ENCODE peak calls at places on chromosomes 12 and 14, in nine cellular contexts. One of them, this sample, is unnamed.

GRCh38 chr12:93740721-93741120 is 63.5 kb downstream of the CRADD start:
- DNase-seq in tibial artery: no peak
- DNase-seq in WERI-Rb-1: no peak
- DNase-seq in AG04450: no peak
- DNase-seq in GM23338: peak; percentile 11
- DNase-seq in HCT116: no peak
- DNase-seq in cardiac fibroblast: peak; percentile 25
- DNase-seq in mammary epithelial cell: no peak
- DNase-seq in heart right ventricle: no peak
- DNase-seq in this sample: no peak

GRCh38 chr14:55129428-55130193 is 559 bp downstream of the LGALS3 start:
- DNase-seq in tibial artery: peak; percentile 87
- DNase-seq in WERI-Rb-1: peak; percentile 45
- DNase-seq in AG04450: no peak
- DNase-seq in GM23338: peak; percentile 72
- DNase-seq in HCT116: no peak
- DNase-seq in cardiac fibroblast: peak; percentile 73
- DNase-seq in mammary epithelial cell: peak; percentile 70
- DNase-seq in heart right ventricle: peak; percentile 76
- DNase-seq in this sample: no peak

GRCh38 chr12:16437281-16437816 is 89.9 kb downstream of the MGST1 start:
- DNase-seq in tibial artery: no peak
- DNase-seq in WERI-Rb-1: no peak
- DNase-seq in AG04450: no peak
- DNase-seq in GM23338: peak; percentile 6
- DNase-seq in HCT116: no peak
- DNase-seq in cardiac fibroblast: no peak
- DNase-seq in mammary epithelial cell: no peak
- DNase-seq in heart right ventricle: no peak
- DNase-seq in this sample: no peak

GRCh38 chr12:23949212-23950010 is at the start of gene SOX5:
- DNase-seq in tibial artery: peak; percentile 75
- DNase-seq in WERI-Rb-1: peak; percentile 70
- DNase-seq in AG04450: peak; percentile 33
- DNase-seq in GM23338: peak; percentile 63
- DNase-seq in HCT116: no peak
- DNase-seq in cardiac fibroblast: peak; percentile 63
- DNase-seq in mammary epithelial cell: no peak
- DNase-seq in heart right ventricle: peak; percentile 34
- DNase-seq in this sample: no peak

GRCh38 chr12:115771065-115771464 is 506.4 kb downstream of the MED13L start:
- DNase-seq in tibial artery: no peak
- DNase-seq in WERI-Rb-1: peak; percentile 25
- DNase-seq in AG04450: no peak
- DNase-seq in GM23338: peak; percentile 35
- DNase-seq in HCT116: peak; percentile 13
- DNase-seq in cardiac fibroblast: no peak
- DNase-seq in mammary epithelial cell: no peak
- DNase-seq in heart right ventricle: no peak
- DNase-seq in this sample: no peak

GRCh38 chr12:2679068-2679815 is 115.5 kb upstream of the FKBP4 start:
- DNase-seq in tibial artery: no peak
- DNase-seq in WERI-Rb-1: no peak
- DNase-seq in AG04450: no peak
- DNase-seq in GM23338: no peak
- DNase-seq in HCT116: no peak
- DNase-seq in cardiac fibroblast: no peak
- DNase-seq in mammary epithelial cell: no peak
- DNase-seq in heart right ventricle: no peak
- DNase-seq in this sample: no peak

GRCh38 chr12:7972734-7973488 is 36.9 kb upstream of the SLC2A3 start:
- DNase-seq in tibial artery: no peak
- DNase-seq in WERI-Rb-1: no peak
- DNase-seq in AG04450: no peak
- DNase-seq in GM23338: no peak
- DNase-seq in HCT116: no peak
- DNase-seq in cardiac fibroblast: no peak
- DNase-seq in mammary epithelial cell: no peak
- DNase-seq in heart right ventricle: no peak
- DNase-seq in this sample: no peak

GRCh38 chr14:100665518-100666032 is 61.1 kb upstream of the DLK1 start:
- DNase-seq in tibial artery: no peak
- DNase-seq in WERI-Rb-1: no peak
- DNase-seq in AG04450: no peak
- DNase-seq in GM23338: no peak
- DNase-seq in HCT116: no peak
- DNase-seq in cardiac fibroblast: no peak
- DNase-seq in mammary epithelial cell: peak; percentile 17
- DNase-seq in heart right ventricle: no peak
- DNase-seq in this sample: no peak

GRCh38 chr12:118103601-118104382 is at the start of gene VSIG10:
- DNase-seq in tibial artery: peak; percentile 85
- DNase-seq in WERI-Rb-1: peak; percentile 84
- DNase-seq in AG04450: no peak
- DNase-seq in GM23338: peak; percentile 85
- DNase-seq in HCT116: no peak
- DNase-seq in cardiac fibroblast: peak; percentile 68
- DNase-seq in mammary epithelial cell: peak; percentile 64
- DNase-seq in heart right ventricle: peak; percentile 71
- DNase-seq in this sample: no peak

GRCh38 chr14:103056322-103057027 is 874 bp downstream of the CDC42BPB start:
- DNase-seq in tibial artery: peak; percentile 77
- DNase-seq in WERI-Rb-1: peak; percentile 82
- DNase-seq in AG04450: no peak
- DNase-seq in GM23338: peak; percentile 82
- DNase-seq in HCT116: no peak
- DNase-seq in cardiac fibroblast: peak; percentile 83
- DNase-seq in mammary epithelial cell: peak; percentile 34
- DNase-seq in heart right ventricle: peak; percentile 91
- DNase-seq in this sample: peak; percentile 24

GRCh38 chr12:83389237-83389996 is 702.7 kb downstream of the TMTC2 start:
- DNase-seq in tibial artery: no peak
- DNase-seq in WERI-Rb-1: peak; percentile 56
- DNase-seq in AG04450: no peak
- DNase-seq in GM23338: peak; percentile 80
- DNase-seq in HCT116: peak; percentile 18
- DNase-seq in cardiac fibroblast: no peak
- DNase-seq in mammary epithelial cell: no peak
- DNase-seq in heart right ventricle: no peak
- DNase-seq in this sample: no peak

GRCh38 chr14:81303258-81303935 is 82.6 kb upstream of the GTF2A1 start:
- DNase-seq in tibial artery: no peak
- DNase-seq in WERI-Rb-1: no peak
- DNase-seq in AG04450: no peak
- DNase-seq in GM23338: no peak
- DNase-seq in HCT116: peak; percentile 86
- DNase-seq in cardiac fibroblast: no peak
- DNase-seq in mammary epithelial cell: peak; percentile 77
- DNase-seq in heart right ventricle: peak; percentile 6
- DNase-seq in this sample: no peak

GRCh38 chr12:57772429-57773322 is at the start of gene EEF1AKMT3:
- DNase-seq in tibial artery: peak; percentile 86
- DNase-seq in WERI-Rb-1: peak; percentile 79
- DNase-seq in AG04450: no peak
- DNase-seq in GM23338: peak; percentile 73
- DNase-seq in HCT116: no peak
- DNase-seq in cardiac fibroblast: peak; percentile 53
- DNase-seq in mammary epithelial cell: peak; percentile 70
- DNase-seq in heart right ventricle: peak; percentile 73
- DNase-seq in this sample: no peak

DNA sequence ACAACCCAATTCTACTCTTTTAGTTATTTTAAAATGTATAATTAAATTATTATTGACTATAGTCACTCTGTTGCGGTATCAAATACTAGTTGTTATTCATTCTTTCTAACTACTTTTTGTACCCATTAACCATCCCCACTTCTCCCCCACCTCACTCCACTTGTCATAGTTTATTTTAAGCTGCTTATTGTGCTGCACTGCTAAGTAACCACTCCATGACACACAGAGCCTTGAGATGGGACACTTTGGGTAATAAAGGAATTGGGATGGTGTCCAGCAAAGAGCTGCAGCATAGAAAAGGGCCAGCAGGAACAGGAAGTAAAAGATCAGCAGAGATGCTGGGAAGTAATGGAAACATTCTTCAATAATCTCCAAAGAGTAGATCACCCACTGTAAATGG is 123.0 kb downstream of the RPS29 start:
- DNase-seq in tibial artery: no peak
- DNase-seq in WERI-Rb-1: no peak
- DNase-seq in AG04450: no peak
- DNase-seq in GM23338: no peak
- DNase-seq in HCT116: no peak
- DNase-seq in cardiac fibroblast: no peak
- DNase-seq in mammary epithelial cell: no peak
- DNase-seq in heart right ventricle: no peak
- DNase-seq in this sample: no peak
- H3K4me3 ChIP-seq in tibial artery: no peak overlapping the region
- H3K4me3 ChIP-seq in WERI-Rb-1: no peak overlapping the region
- H3K4me3 ChIP-seq in AG04450: no peak overlapping the region
- H3K4me3 ChIP-seq in GM23338: no peak overlapping the region
- H3K4me3 ChIP-seq in HCT116: no peak overlapping the region
- H3K4me3 ChIP-seq in cardiac fibroblast: no peak overlapping the region
- H3K4me3 ChIP-seq in mammary epithelial cell: no peak overlapping the region
- H3K4me3 ChIP-seq in heart right ventricle: no peak overlapping the region
- H3K4me3 ChIP-seq in this sample: no peak overlapping the region

DNA sequence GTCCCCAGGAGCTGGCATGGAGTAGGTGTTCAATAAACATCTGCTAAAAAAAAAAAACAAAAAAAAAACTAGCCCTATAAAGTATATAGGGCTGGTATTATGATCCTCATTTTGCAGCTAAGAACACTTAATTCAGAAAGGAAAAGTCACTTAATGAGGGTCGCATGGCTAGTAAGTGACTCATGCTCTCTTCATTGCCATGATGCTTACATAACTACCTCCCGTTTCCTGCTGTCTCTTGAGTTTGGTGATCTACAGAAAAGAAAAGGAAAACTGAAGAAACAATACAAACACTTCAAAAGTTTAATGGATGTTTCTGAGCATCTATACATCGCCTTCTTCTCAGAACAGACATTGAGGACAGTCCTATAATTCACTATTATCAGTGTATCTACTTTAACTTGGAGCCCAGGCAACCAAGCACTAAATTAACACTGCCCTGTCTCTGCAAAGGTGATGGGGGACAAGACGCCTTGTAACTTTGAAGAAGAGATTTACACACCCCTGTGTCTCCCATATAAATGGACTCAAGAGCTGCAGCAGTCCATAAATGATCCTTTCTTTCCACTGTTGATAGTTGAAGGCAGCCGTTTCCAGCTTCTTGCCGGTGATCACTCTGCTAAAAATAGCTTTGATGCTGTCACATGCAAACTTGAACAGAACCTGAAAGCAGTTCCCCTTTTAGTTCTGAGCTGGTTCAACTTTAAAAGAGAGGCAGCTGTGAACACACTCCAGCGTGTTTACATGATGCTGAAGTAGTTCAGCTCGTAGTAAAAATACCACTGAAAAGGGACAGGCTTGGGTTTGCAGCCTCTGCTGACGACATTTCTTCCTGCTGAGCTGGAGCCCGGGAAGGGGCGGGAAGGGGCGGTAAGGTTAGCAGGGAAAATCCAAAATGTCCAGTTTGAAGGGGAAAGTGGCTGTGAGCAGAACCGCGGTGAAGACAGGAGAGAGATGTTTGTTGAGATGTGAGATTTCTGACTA is 113.3 kb downstream of the FOXN3 start:
- DNase-seq in tibial artery: peak; percentile 87
- DNase-seq in WERI-Rb-1: no peak
- DNase-seq in AG04450: peak; percentile 82
- DNase-seq in GM23338: no peak
- DNase-seq in HCT116: no peak
- DNase-seq in cardiac fibroblast: peak; percentile 90
- DNase-seq in mammary epithelial cell: peak; percentile 3
- DNase-seq in heart right ventricle: peak; percentile 80
- DNase-seq in this sample: peak; percentile 71
- H3K4me3 ChIP-seq in tibial artery: peak overlapping the region; percentile 18
- H3K4me3 ChIP-seq in WERI-Rb-1: no peak overlapping the region
- H3K4me3 ChIP-seq in AG04450: peak overlapping the region; percentile 37
- H3K4me3 ChIP-seq in GM23338: no peak overlapping the region
- H3K4me3 ChIP-seq in HCT116: peak overlapping the region; percentile 34
- H3K4me3 ChIP-seq in cardiac fibroblast: peak overlapping the region; percentile 29
- H3K4me3 ChIP-seq in mammary epithelial cell: no peak overlapping the region
- H3K4me3 ChIP-seq in heart right ventricle: peak overlapping the region; percentile 27
- H3K4me3 ChIP-seq in this sample: peak overlapping the region; percentile 27

DNA sequence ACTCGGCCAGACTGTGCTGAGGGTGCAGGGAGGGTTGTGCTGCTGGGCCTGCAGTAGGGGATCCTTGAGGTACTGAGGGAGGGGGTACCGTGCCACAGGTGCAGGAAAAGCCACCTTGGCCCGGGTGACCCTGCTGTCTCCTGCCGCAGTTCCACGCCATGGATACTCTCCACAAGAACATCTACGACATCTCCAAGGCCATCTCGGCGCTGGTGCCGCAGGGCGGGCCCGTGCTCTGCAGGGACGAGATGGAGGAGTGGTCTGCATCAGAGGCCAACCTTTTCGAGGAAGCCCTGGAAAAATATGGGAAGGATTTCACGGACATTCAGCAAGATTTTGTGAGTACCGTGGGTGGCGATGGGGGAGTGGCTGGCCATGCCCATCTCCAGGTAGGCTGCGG is 14.0 kb upstream of the CRIP2 start:
- DNase-seq in tibial artery: no peak
- DNase-seq in WERI-Rb-1: no peak
- DNase-seq in AG04450: no peak
- DNase-seq in GM23338: no peak
- DNase-seq in HCT116: no peak
- DNase-seq in cardiac fibroblast: no peak
- DNase-seq in mammary epithelial cell: no peak
- DNase-seq in heart right ventricle: no peak
- DNase-seq in this sample: no peak
- H3K4me3 ChIP-seq in tibial artery: no peak overlapping the region
- H3K4me3 ChIP-seq in WERI-Rb-1: no peak overlapping the region
- H3K4me3 ChIP-seq in AG04450: no peak overlapping the region
- H3K4me3 ChIP-seq in GM23338: no peak overlapping the region
- H3K4me3 ChIP-seq in HCT116: no peak overlapping the region
- H3K4me3 ChIP-seq in cardiac fibroblast: no peak overlapping the region
- H3K4me3 ChIP-seq in mammary epithelial cell: no peak overlapping the region
- H3K4me3 ChIP-seq in heart right ventricle: no peak overlapping the region
- H3K4me3 ChIP-seq in this sample: no peak overlapping the region

DNA sequence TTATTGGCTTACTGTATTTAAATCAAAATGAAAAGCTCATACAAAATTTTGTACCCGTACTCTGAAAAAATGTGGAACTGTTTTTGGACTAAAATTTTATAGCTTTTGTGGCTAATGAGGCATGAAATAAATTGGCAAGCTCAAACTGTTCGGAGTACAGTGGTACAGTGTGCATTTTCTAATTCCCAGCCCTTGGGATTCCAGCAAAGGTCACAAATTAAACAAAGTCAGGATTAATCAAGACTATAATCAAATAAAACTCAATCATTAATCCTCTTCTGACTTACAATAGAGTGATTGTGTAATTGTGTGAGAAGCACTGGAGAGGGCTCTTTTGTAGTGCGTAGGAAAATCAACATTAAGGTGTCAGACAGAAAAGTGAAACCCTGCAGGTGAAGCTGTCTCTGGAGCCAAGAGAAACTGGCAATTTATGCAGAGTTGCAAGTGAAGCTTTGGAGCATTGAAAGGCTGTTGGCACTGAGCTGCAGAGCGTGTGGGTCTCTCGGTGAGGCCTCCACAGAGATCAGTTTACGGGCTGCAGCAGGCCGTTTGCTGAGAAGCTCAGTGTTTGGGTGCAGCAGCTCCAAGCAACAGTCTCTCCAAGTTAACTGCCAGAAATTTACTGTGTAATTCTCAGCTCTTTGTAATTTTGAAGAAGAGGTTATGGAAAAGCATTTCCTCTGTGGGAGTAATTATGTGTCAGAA is 275.9 kb downstream of the FBXL14 start:
- DNase-seq in tibial artery: no peak
- DNase-seq in WERI-Rb-1: no peak
- DNase-seq in AG04450: peak; percentile 4
- DNase-seq in GM23338: peak; percentile 48
- DNase-seq in HCT116: no peak
- DNase-seq in cardiac fibroblast: peak; percentile 78
- DNase-seq in mammary epithelial cell: peak; percentile 52
- DNase-seq in heart right ventricle: no peak
- DNase-seq in this sample: peak; percentile 21
- H3K4me3 ChIP-seq in tibial artery: no peak overlapping the region
- H3K4me3 ChIP-seq in WERI-Rb-1: no peak overlapping the region
- H3K4me3 ChIP-seq in AG04450: no peak overlapping the region
- H3K4me3 ChIP-seq in GM23338: no peak overlapping the region
- H3K4me3 ChIP-seq in HCT116: no peak overlapping the region
- H3K4me3 ChIP-seq in cardiac fibroblast: no peak overlapping the region
- H3K4me3 ChIP-seq in mammary epithelial cell: no peak overlapping the region
- H3K4me3 ChIP-seq in heart right ventricle: no peak overlapping the region
- H3K4me3 ChIP-seq in this sample: no peak overlapping the region